ENCODE peak calls at places on chromosomes 13 and 19, in eight cellular contexts. One of them, this sample, is unnamed.

GRCh38 chr19:44525721-44526430 is 3.6 kb downstream of the CEACAM20 start:
- DNase-seq in Jurkat, Clone E6-1: no peak
- DNase-seq in occipital lobe: no peak
- DNase-seq in NCI-H2081: no peak
- DNase-seq in tibial artery: no peak
- DNase-seq in M059J: no peak
- DNase-seq in C1 segment of cervical spinal cord: no peak
- DNase-seq in fibroblast of mammary gland: no peak
- DNase-seq in this sample: no peak

GRCh38 chr19:7904074-7905020 is 670 bp downstream of the MAP2K7 start:
- DNase-seq in Jurkat, Clone E6-1: no peak
- DNase-seq in occipital lobe: no peak
- DNase-seq in NCI-H2081: peak; percentile 59
- DNase-seq in tibial artery: peak; percentile 42
- DNase-seq in M059J: no peak
- DNase-seq in C1 segment of cervical spinal cord: no peak
- DNase-seq in fibroblast of mammary gland: no peak
- DNase-seq in this sample: peak; percentile 66

GRCh38 chr19:56838930-56839664 is 1.4 kb downstream of the PEG3 start:
- DNase-seq in Jurkat, Clone E6-1: no peak
- DNase-seq in occipital lobe: peak; percentile 99
- DNase-seq in NCI-H2081: no peak
- DNase-seq in tibial artery: peak; percentile 100
- DNase-seq in M059J: peak; percentile 95
- DNase-seq in C1 segment of cervical spinal cord: peak; percentile 96
- DNase-seq in fibroblast of mammary gland: peak; percentile 89
- DNase-seq in this sample: peak; percentile 95

GRCh38 chr19:33472696-33473624 is 48.6 kb downstream of the PEPD start:
- DNase-seq in Jurkat, Clone E6-1: no peak
- DNase-seq in occipital lobe: peak; percentile 59
- DNase-seq in NCI-H2081: no peak
- DNase-seq in tibial artery: no peak
- DNase-seq in M059J: peak; percentile 98
- DNase-seq in C1 segment of cervical spinal cord: no peak
- DNase-seq in fibroblast of mammary gland: peak; percentile 99
- DNase-seq in this sample: no peak

GRCh38 chr19:56120371-56121179 is 520 bp downstream of the ZNF787 start:
- DNase-seq in Jurkat, Clone E6-1: peak; percentile 63
- DNase-seq in occipital lobe: peak; percentile 45
- DNase-seq in NCI-H2081: peak; percentile 74
- DNase-seq in tibial artery: peak; percentile 61
- DNase-seq in M059J: peak; percentile 71
- DNase-seq in C1 segment of cervical spinal cord: peak; percentile 90
- DNase-seq in fibroblast of mammary gland: peak; percentile 73
- DNase-seq in this sample: peak; percentile 78

GRCh38 chr13:88745013-88745412 is 1073.8 kb downstream of the SLITRK5 start:
- DNase-seq in Jurkat, Clone E6-1: no peak
- DNase-seq in occipital lobe: no peak
- DNase-seq in NCI-H2081: no peak
- DNase-seq in tibial artery: no peak
- DNase-seq in M059J: no peak
- DNase-seq in C1 segment of cervical spinal cord: no peak
- DNase-seq in fibroblast of mammary gland: no peak
- DNase-seq in this sample: no peak

GRCh38 chr19:43625918-43626579 is 6.6 kb upstream of the ZNF428 start:
- DNase-seq in Jurkat, Clone E6-1: no peak
- DNase-seq in occipital lobe: no peak
- DNase-seq in NCI-H2081: no peak
- DNase-seq in tibial artery: no peak
- DNase-seq in M059J: no peak
- DNase-seq in C1 segment of cervical spinal cord: no peak
- DNase-seq in fibroblast of mammary gland: peak; percentile 50
- DNase-seq in this sample: no peak

GRCh38 chr19:55259540-55260210 is 858 bp upstream of the PPP6R1 start:
- DNase-seq in Jurkat, Clone E6-1: no peak
- DNase-seq in occipital lobe: no peak
- DNase-seq in NCI-H2081: no peak
- DNase-seq in tibial artery: no peak
- DNase-seq in M059J: no peak
- DNase-seq in C1 segment of cervical spinal cord: no peak
- DNase-seq in fibroblast of mammary gland: no peak
- DNase-seq in this sample: no peak

GRCh38 chr13:91813255-91813654 is 414.8 kb downstream of the GPC5 start:
- DNase-seq in Jurkat, Clone E6-1: no peak
- DNase-seq in occipital lobe: no peak
- DNase-seq in NCI-H2081: no peak
- DNase-seq in tibial artery: no peak
- DNase-seq in M059J: no peak
- DNase-seq in C1 segment of cervical spinal cord: no peak
- DNase-seq in fibroblast of mammary gland: no peak
- DNase-seq in this sample: no peak

GRCh38 chr13:24232474-24232873 is 72.0 kb downstream of the SPATA13 start:
- DNase-seq in Jurkat, Clone E6-1: no peak
- DNase-seq in occipital lobe: no peak
- DNase-seq in NCI-H2081: no peak
- DNase-seq in tibial artery: no peak
- DNase-seq in M059J: no peak
- DNase-seq in C1 segment of cervical spinal cord: no peak
- DNase-seq in fibroblast of mammary gland: no peak
- DNase-seq in this sample: no peak

GRCh38 chr13:64709079-64709478 is 2521.1 kb downstream of the PCDH9 start:
- DNase-seq in Jurkat, Clone E6-1: no peak
- DNase-seq in occipital lobe: no peak
- DNase-seq in NCI-H2081: no peak
- DNase-seq in tibial artery: no peak
- DNase-seq in M059J: no peak
- DNase-seq in C1 segment of cervical spinal cord: no peak
- DNase-seq in fibroblast of mammary gland: no peak
- DNase-seq in this sample: no peak

GRCh38 chr13:43293008-43293407 is 269.6 kb downstream of the DNAJC15 start:
- DNase-seq in Jurkat, Clone E6-1: no peak
- DNase-seq in occipital lobe: no peak
- DNase-seq in NCI-H2081: no peak
- DNase-seq in tibial artery: no peak
- DNase-seq in M059J: peak; percentile 53
- DNase-seq in C1 segment of cervical spinal cord: no peak
- DNase-seq in fibroblast of mammary gland: no peak
- DNase-seq in this sample: no peak

GRCh38 chr13:44199627-44200207 is 173.9 kb upstream of the SERP2 start:
- DNase-seq in Jurkat, Clone E6-1: no peak
- DNase-seq in occipital lobe: no peak
- DNase-seq in NCI-H2081: peak; percentile 55
- DNase-seq in tibial artery: no peak
- DNase-seq in M059J: no peak
- DNase-seq in C1 segment of cervical spinal cord: no peak
- DNase-seq in fibroblast of mammary gland: no peak
- DNase-seq in this sample: no peak

GRCh38 chr19:42132030-42132628 is at the start of gene POU2F2:
- DNase-seq in Jurkat, Clone E6-1: peak; percentile 61
- DNase-seq in occipital lobe: no peak
- DNase-seq in NCI-H2081: no peak
- DNase-seq in tibial artery: peak; percentile 56
- DNase-seq in M059J: no peak
- DNase-seq in C1 segment of cervical spinal cord: peak; percentile 39
- DNase-seq in fibroblast of mammary gland: no peak
- DNase-seq in this sample: peak; percentile 62

GRCh38 chr13:64556391-64556790 is 2673.7 kb downstream of the PCDH9 start:
- DNase-seq in Jurkat, Clone E6-1: no peak
- DNase-seq in occipital lobe: no peak
- DNase-seq in NCI-H2081: no peak
- DNase-seq in tibial artery: no peak
- DNase-seq in M059J: no peak
- DNase-seq in C1 segment of cervical spinal cord: no peak
- DNase-seq in fibroblast of mammary gland: no peak
- DNase-seq in this sample: no peak

GRCh38 chr13:42999491-42999890 is 7.5 kb upstream of the EPSTI1 start:
- DNase-seq in Jurkat, Clone E6-1: no peak
- DNase-seq in occipital lobe: no peak
- DNase-seq in NCI-H2081: no peak
- DNase-seq in tibial artery: no peak
- DNase-seq in M059J: no peak
- DNase-seq in C1 segment of cervical spinal cord: no peak
- DNase-seq in fibroblast of mammary gland: no peak
- DNase-seq in this sample: no peak

GRCh38 chr19:15296841-15297415 is 35.4 kb downstream of the BRD4 start:
- DNase-seq in Jurkat, Clone E6-1: no peak
- DNase-seq in occipital lobe: no peak
- DNase-seq in NCI-H2081: no peak
- DNase-seq in tibial artery: no peak
- DNase-seq in M059J: no peak
- DNase-seq in C1 segment of cervical spinal cord: no peak
- DNase-seq in fibroblast of mammary gland: no peak
- DNase-seq in this sample: no peak

GRCh38 chr19:47044946-47045866 is 3.2 kb downstream of the TMEM160 start:
- DNase-seq in Jurkat, Clone E6-1: no peak
- DNase-seq in occipital lobe: no peak
- DNase-seq in NCI-H2081: no peak
- DNase-seq in tibial artery: no peak
- DNase-seq in M059J: no peak
- DNase-seq in C1 segment of cervical spinal cord: no peak
- DNase-seq in fibroblast of mammary gland: no peak
- DNase-seq in this sample: no peak

GRCh38 chr19:55112781-55113569 is 4.5 kb downstream of the PPP1R12C start:
- DNase-seq in Jurkat, Clone E6-1: no peak
- DNase-seq in occipital lobe: no peak
- DNase-seq in NCI-H2081: no peak
- DNase-seq in tibial artery: no peak
- DNase-seq in M059J: no peak
- DNase-seq in C1 segment of cervical spinal cord: no peak
- DNase-seq in fibroblast of mammary gland: no peak
- DNase-seq in this sample: no peak

GRCh38 chr13:26508885-26509284 is 48.6 kb upstream of the WASF3 start:
- DNase-seq in Jurkat, Clone E6-1: no peak
- DNase-seq in occipital lobe: no peak
- DNase-seq in NCI-H2081: no peak
- DNase-seq in tibial artery: peak; percentile 92
- DNase-seq in M059J: peak; percentile 88
- DNase-seq in C1 segment of cervical spinal cord: no peak
- DNase-seq in fibroblast of mammary gland: peak; percentile 97
- DNase-seq in this sample: peak; percentile 57

GRCh38 chr19:32530773-32531172 is 50.2 kb upstream of the PDCD5 start:
- DNase-seq in Jurkat, Clone E6-1: no peak
- DNase-seq in occipital lobe: no peak
- DNase-seq in NCI-H2081: no peak
- DNase-seq in tibial artery: no peak
- DNase-seq in M059J: no peak
- DNase-seq in C1 segment of cervical spinal cord: no peak
- DNase-seq in fibroblast of mammary gland: no peak
- DNase-seq in this sample: peak; percentile 1

GRCh38 chr19:35000647-35001501 is 751 bp downstream of the GRAMD1A start:
- DNase-seq in Jurkat, Clone E6-1: peak; percentile 71
- DNase-seq in occipital lobe: no peak
- DNase-seq in NCI-H2081: peak; percentile 21
- DNase-seq in tibial artery: no peak
- DNase-seq in M059J: peak; percentile 46
- DNase-seq in C1 segment of cervical spinal cord: peak; percentile 35
- DNase-seq in fibroblast of mammary gland: peak; percentile 40
- DNase-seq in this sample: no peak

GRCh38 chr19:2798733-2799132 is 13.4 kb downstream of the THOP1 start:
- DNase-seq in Jurkat, Clone E6-1: no peak
- DNase-seq in occipital lobe: no peak
- DNase-seq in NCI-H2081: no peak
- DNase-seq in tibial artery: no peak
- DNase-seq in M059J: peak; percentile 40
- DNase-seq in C1 segment of cervical spinal cord: no peak
- DNase-seq in fibroblast of mammary gland: peak; percentile 23
- DNase-seq in this sample: no peak

GRCh38 chr13:29993716-29994488 is 143.5 kb upstream of the UBL3 start:
- DNase-seq in Jurkat, Clone E6-1: no peak
- DNase-seq in occipital lobe: no peak
- DNase-seq in NCI-H2081: no peak
- DNase-seq in tibial artery: no peak
- DNase-seq in M059J: peak; percentile 77
- DNase-seq in C1 segment of cervical spinal cord: no peak
- DNase-seq in fibroblast of mammary gland: peak; percentile 93
- DNase-seq in this sample: no peak

GRCh38 chr13:95603887-95604533 is 40.5 kb downstream of the DZIP1 start:
- DNase-seq in Jurkat, Clone E6-1: no peak
- DNase-seq in occipital lobe: peak; percentile 21
- DNase-seq in NCI-H2081: no peak
- DNase-seq in tibial artery: no peak
- DNase-seq in M059J: peak; percentile 72
- DNase-seq in C1 segment of cervical spinal cord: peak; percentile 7
- DNase-seq in fibroblast of mammary gland: peak; percentile 59
- DNase-seq in this sample: no peak

GRCh38 chr13:105721056-105721455 is 814.4 kb downstream of the EFNB2 start:
- DNase-seq in Jurkat, Clone E6-1: no peak
- DNase-seq in occipital lobe: no peak
- DNase-seq in NCI-H2081: no peak
- DNase-seq in tibial artery: no peak
- DNase-seq in M059J: peak; percentile 60
- DNase-seq in C1 segment of cervical spinal cord: no peak
- DNase-seq in fibroblast of mammary gland: no peak
- DNase-seq in this sample: no peak

GRCh38 chr19:39426170-39426569 is 9.6 kb downstream of the RPS16 start:
- DNase-seq in Jurkat, Clone E6-1: no peak
- DNase-seq in occipital lobe: no peak
- DNase-seq in NCI-H2081: no peak
- DNase-seq in tibial artery: no peak
- DNase-seq in M059J: no peak
- DNase-seq in C1 segment of cervical spinal cord: no peak
- DNase-seq in fibroblast of mammary gland: no peak
- DNase-seq in this sample: no peak